ENCODE peak calls at places on chromosomes 2 and 18, in six cellular contexts. One of them, this sample, is unnamed.

GRCh38 chr18:46596119-46596518 is 60.9 kb downstream of the LOXHD1 start:
- DNase-seq in activated CD8-positive, alpha-beta T cell treated with anti-CD3 and anti-CD28 coated beads for 36 hours: no peak
- DNase-seq in NCI-H2029 treated with DMSO at 0.1 percent for 48 hours: peak
- DNase-seq in CD8-positive, alpha-beta T cell: no peak
- DNase-seq in aorta: no peak
- DNase-seq in AG09319: no peak
- DNase-seq in this sample: no peak

GRCh38 chr2:50401772-50402653 is 629.9 kb downstream of the NRXN1 start:
- DNase-seq in activated CD8-positive, alpha-beta T cell treated with anti-CD3 and anti-CD28 coated beads for 36 hours: peak
- DNase-seq in NCI-H2029 treated with DMSO at 0.1 percent for 48 hours: peak
- DNase-seq in CD8-positive, alpha-beta T cell: no peak
- DNase-seq in aorta: no peak
- DNase-seq in AG09319: no peak
- DNase-seq in this sample: no peak

GRCh38 chr18:8868276-8868675 is 162.9 kb downstream of the MTCL1 start:
- DNase-seq in activated CD8-positive, alpha-beta T cell treated with anti-CD3 and anti-CD28 coated beads for 36 hours: no peak
- DNase-seq in NCI-H2029 treated with DMSO at 0.1 percent for 48 hours: no peak
- DNase-seq in CD8-positive, alpha-beta T cell: no peak
- DNase-seq in aorta: no peak
- DNase-seq in AG09319: no peak
- DNase-seq in this sample: no peak

GRCh38 chr2:9758741-9759140 is 84.5 kb upstream of the TAF1B start:
- DNase-seq in activated CD8-positive, alpha-beta T cell treated with anti-CD3 and anti-CD28 coated beads for 36 hours: no peak
- DNase-seq in NCI-H2029 treated with DMSO at 0.1 percent for 48 hours: no peak
- DNase-seq in CD8-positive, alpha-beta T cell: no peak
- DNase-seq in aorta: no peak
- DNase-seq in AG09319: no peak
- DNase-seq in this sample: peak

GRCh38 chr2:180495606-180496005 is 484.8 kb upstream of the UBE2E3 start:
- DNase-seq in activated CD8-positive, alpha-beta T cell treated with anti-CD3 and anti-CD28 coated beads for 36 hours: no peak
- DNase-seq in NCI-H2029 treated with DMSO at 0.1 percent for 48 hours: no peak
- DNase-seq in CD8-positive, alpha-beta T cell: no peak
- DNase-seq in aorta: no peak
- DNase-seq in AG09319: no peak
- DNase-seq in this sample: no peak

GRCh38 chr2:85132392-85132791 is 800 bp upstream of the TCF7L1 start:
- DNase-seq in activated CD8-positive, alpha-beta T cell treated with anti-CD3 and anti-CD28 coated beads for 36 hours: no peak
- DNase-seq in NCI-H2029 treated with DMSO at 0.1 percent for 48 hours: no peak
- DNase-seq in CD8-positive, alpha-beta T cell: no peak
- DNase-seq in aorta: peak
- DNase-seq in AG09319: no peak
- DNase-seq in this sample: no peak

GRCh38 chr2:46647041-46647440 is 167.7 kb downstream of the TMEM247 start:
- DNase-seq in activated CD8-positive, alpha-beta T cell treated with anti-CD3 and anti-CD28 coated beads for 36 hours: no peak
- DNase-seq in NCI-H2029 treated with DMSO at 0.1 percent for 48 hours: no peak
- DNase-seq in CD8-positive, alpha-beta T cell: no peak
- DNase-seq in aorta: no peak
- DNase-seq in AG09319: no peak
- DNase-seq in this sample: no peak

GRCh38 chr2:205708231-205708631 is 25.9 kb downstream of the NRP2 start:
- DNase-seq in activated CD8-positive, alpha-beta T cell treated with anti-CD3 and anti-CD28 coated beads for 36 hours: no peak
- DNase-seq in NCI-H2029 treated with DMSO at 0.1 percent for 48 hours: no peak
- DNase-seq in CD8-positive, alpha-beta T cell: no peak
- DNase-seq in aorta: no peak
- DNase-seq in AG09319: no peak
- DNase-seq in this sample: no peak

GRCh38 chr2:8003462-8004075 is 678.3 kb upstream of the ID2 start:
- DNase-seq in activated CD8-positive, alpha-beta T cell treated with anti-CD3 and anti-CD28 coated beads for 36 hours: no peak
- DNase-seq in NCI-H2029 treated with DMSO at 0.1 percent for 48 hours: no peak
- DNase-seq in CD8-positive, alpha-beta T cell: no peak
- DNase-seq in aorta: peak
- DNase-seq in AG09319: peak
- DNase-seq in this sample: no peak

GRCh38 chr18:49514577-49514976 is 27.5 kb upstream of the C18orf32 start:
- DNase-seq in activated CD8-positive, alpha-beta T cell treated with anti-CD3 and anti-CD28 coated beads for 36 hours: no peak
- DNase-seq in NCI-H2029 treated with DMSO at 0.1 percent for 48 hours: no peak
- DNase-seq in CD8-positive, alpha-beta T cell: no peak
- DNase-seq in aorta: no peak
- DNase-seq in AG09319: no peak
- DNase-seq in this sample: no peak

GRCh38 chr2:55158111-55158814 is 73.8 kb downstream of the CLHC1 start:
- DNase-seq in activated CD8-positive, alpha-beta T cell treated with anti-CD3 and anti-CD28 coated beads for 36 hours: no peak
- DNase-seq in NCI-H2029 treated with DMSO at 0.1 percent for 48 hours: no peak
- DNase-seq in CD8-positive, alpha-beta T cell: no peak
- DNase-seq in aorta: no peak
- DNase-seq in AG09319: no peak
- DNase-seq in this sample: no peak

GRCh38 chr2:71786291-71787107 is 333.1 kb downstream of the DYSF start:
- DNase-seq in activated CD8-positive, alpha-beta T cell treated with anti-CD3 and anti-CD28 coated beads for 36 hours: no peak
- DNase-seq in NCI-H2029 treated with DMSO at 0.1 percent for 48 hours: no peak
- DNase-seq in CD8-positive, alpha-beta T cell: no peak
- DNase-seq in aorta: no peak
- DNase-seq in AG09319: no peak
- DNase-seq in this sample: peak

GRCh38 chr2:176414641-176415040 is 145.4 kb downstream of the MTX2 start:
- DNase-seq in activated CD8-positive, alpha-beta T cell treated with anti-CD3 and anti-CD28 coated beads for 36 hours: no peak
- DNase-seq in NCI-H2029 treated with DMSO at 0.1 percent for 48 hours: no peak
- DNase-seq in CD8-positive, alpha-beta T cell: no peak
- DNase-seq in aorta: no peak
- DNase-seq in AG09319: no peak
- DNase-seq in this sample: no peak

GRCh38 chr2:142863485-142863921 is 14.0 kb upstream of the KYNU start:
- DNase-seq in activated CD8-positive, alpha-beta T cell treated with anti-CD3 and anti-CD28 coated beads for 36 hours: no peak
- DNase-seq in NCI-H2029 treated with DMSO at 0.1 percent for 48 hours: no peak
- DNase-seq in CD8-positive, alpha-beta T cell: no peak
- DNase-seq in aorta: no peak
- DNase-seq in AG09319: peak
- DNase-seq in this sample: no peak

GRCh38 chr2:234981197-234982095 is 29.6 kb downstream of the SH3BP4 start:
- DNase-seq in activated CD8-positive, alpha-beta T cell treated with anti-CD3 and anti-CD28 coated beads for 36 hours: no peak
- DNase-seq in NCI-H2029 treated with DMSO at 0.1 percent for 48 hours: peak
- DNase-seq in CD8-positive, alpha-beta T cell: no peak
- DNase-seq in aorta: peak
- DNase-seq in AG09319: peak
- DNase-seq in this sample: peak

GRCh38 chr2:187453078-187453641 is 5.1 kb upstream of the CALCRL start:
- DNase-seq in activated CD8-positive, alpha-beta T cell treated with anti-CD3 and anti-CD28 coated beads for 36 hours: no peak
- DNase-seq in NCI-H2029 treated with DMSO at 0.1 percent for 48 hours: no peak
- DNase-seq in CD8-positive, alpha-beta T cell: no peak
- DNase-seq in aorta: no peak
- DNase-seq in AG09319: no peak
- DNase-seq in this sample: no peak

GRCh38 chr2:169757778-169758177 is 24.1 kb downstream of the KLHL23 start:
- DNase-seq in activated CD8-positive, alpha-beta T cell treated with anti-CD3 and anti-CD28 coated beads for 36 hours: no peak
- DNase-seq in NCI-H2029 treated with DMSO at 0.1 percent for 48 hours: no peak
- DNase-seq in CD8-positive, alpha-beta T cell: no peak
- DNase-seq in aorta: no peak
- DNase-seq in AG09319: no peak
- DNase-seq in this sample: no peak

GRCh38 chr2:223528036-223528435 is 74.1 kb downstream of the SCG2 start:
- DNase-seq in activated CD8-positive, alpha-beta T cell treated with anti-CD3 and anti-CD28 coated beads for 36 hours: no peak
- DNase-seq in NCI-H2029 treated with DMSO at 0.1 percent for 48 hours: no peak
- DNase-seq in CD8-positive, alpha-beta T cell: no peak
- DNase-seq in aorta: no peak
- DNase-seq in AG09319: no peak
- DNase-seq in this sample: no peak

This sample was measured in breast epithelium.